ENCODE peak calls at places on chromosomes 5 and 9, in ten cellular contexts. A, D, N, X, B, P, E, T, M and R are unnamed samples. For H3K4me1, the result is how much of the 10 kb centered on the place peaks cover.

GRCh38 chr9:27440888-27441740 is 83.0 kb upstream of the IFNK start:
- DNase-seq in A (no peak), D (no peak), N (no peak), X (no peak), B (no peak), P (no peak), E (no peak), T (no peak), M (no peak), R (no peak)

GRCh38 chr5:31492824-31493223 is 39.1 kb downstream of the DROSHA start:
- DNase-seq in A (no peak), D (no peak), N (no peak), X (no peak), B (no peak), P (no peak), E (no peak), T (no peak), M (no peak), R (no peak)

GRCh38 chr9:131270171-131271015 is 5.9 kb downstream of the FAM78A start:
- DNase-seq in A (no peak), D (no peak), N (no peak), X (peak), B (no peak), P (no peak), E (no peak), T (peak), M (peak), R (peak)

GRCh38 chr9:102867488-102867887 is 127.6 kb upstream of the CYLC2 start:
- DNase-seq in A (no peak), D (no peak), N (peak), X (peak), B (no peak), P (peak), E (no peak), T (peak), M (no peak), R (no peak)

GRCh38 chr5:111077678-111078077 is 6.2 kb downstream of the TSLP start:
- DNase-seq in A (no peak), D (no peak), N (no peak), X (no peak), B (no peak), P (no peak), E (no peak), T (no peak), M (no peak), R (no peak)

GRCh38 chr5:40813698-40814281 is 15.6 kb upstream of the PRKAA1 start:
- DNase-seq in A (no peak), D (no peak), N (no peak), X (no peak), B (no peak), P (no peak), E (no peak), T (no peak), M (no peak), R (no peak)

GRCh38 chr9:29588361-29588760 is 2015.1 kb upstream of the C9orf72 start:
- DNase-seq in A (no peak), D (no peak), N (no peak), X (no peak), B (no peak), P (no peak), E (no peak), T (no peak), M (no peak), R (no peak)

GRCh38 chr9:120235081-120235480 is 344.9 kb downstream of the CDK5RAP2 start:
- DNase-seq in A (no peak), D (no peak), N (no peak), X (no peak), B (no peak), P (no peak), E (no peak), T (no peak), M (no peak), R (no peak)

GRCh38 chr5:97854871-97855762 is 672.1 kb upstream of the RIOK2 start:
- DNase-seq in A (no peak), D (no peak), N (no peak), X (peak), B (no peak), P (no peak), E (no peak), T (peak), M (no peak), R (no peak)

GRCh38 chr5:168683247-168683926 is 104.2 kb upstream of the PANK3 start:
- DNase-seq in A (no peak), D (no peak), N (no peak), X (no peak), B (no peak), P (no peak), E (no peak), T (no peak), M (no peak), R (no peak)

GRCh38 chr9:114282507-114282906 is 40.4 kb upstream of the ORM1 start:
- DNase-seq in A (no peak), D (no peak), N (no peak), X (peak), B (peak), P (no peak), E (no peak), T (no peak), M (no peak), R (no peak)

GRCh38 chr9:123392802-123393201 is 36.8 kb downstream of the CRB2 start:
- DNase-seq in A (no peak), D (no peak), N (no peak), X (no peak), B (no peak), P (no peak), E (no peak), T (no peak), M (no peak), R (no peak)

GRCh38 chr9:116987902-116988301 is 300.8 kb downstream of the TRIM32 start:
- DNase-seq in A (no peak), D (no peak), N (no peak), X (no peak), B (no peak), P (no peak), E (no peak), T (no peak), M (no peak), R (no peak)

GRCh38 chr9:112754578-112754977 is 4.0 kb downstream of the SNX30 start:
- DNase-seq in A (no peak), D (no peak), N (peak), X (no peak), B (no peak), P (no peak), E (peak), T (no peak), M (peak), R (no peak)

GRCh38 chr5:34501033-34501432 is 155.1 kb upstream of the RAI14 start:
- DNase-seq in A (no peak), D (no peak), N (no peak), X (no peak), B (no peak), P (no peak), E (no peak), T (no peak), M (no peak), R (no peak)
- H3K4me1 ChIP-seq in A (half or more), D (under half), N (under half), X (under half), B (under half), P (under half), E (under half), T (under half), M (under half), R (under half)

GRCh38 chr9:12817702-12818101 is 42.9 kb downstream of the LURAP1L start:
- DNase-seq in A (no peak), D (peak), N (peak), X (no peak), B (no peak), P (no peak), E (no peak), T (no peak), M (no peak), R (peak)

GRCh38 chr9:12818431-12819000 is 43.7 kb downstream of the LURAP1L start:
- DNase-seq in A (no peak), D (no peak), N (peak), X (no peak), B (no peak), P (no peak), E (no peak), T (no peak), M (no peak), R (peak)

GRCh38 chr9:12815895-12816294 is 41.1 kb downstream of the LURAP1L start:
- DNase-seq in A (no peak), D (no peak), N (peak), X (no peak), B (no peak), P (no peak), E (no peak), T (no peak), M (no peak), R (no peak)

GRCh38 chr9:12814877-12815237 is 40.0 kb downstream of the LURAP1L start:
- DNase-seq in A (no peak), D (no peak), N (no peak), X (no peak), B (no peak), P (no peak), E (no peak), T (no peak), M (no peak), R (no peak)

DNA sequence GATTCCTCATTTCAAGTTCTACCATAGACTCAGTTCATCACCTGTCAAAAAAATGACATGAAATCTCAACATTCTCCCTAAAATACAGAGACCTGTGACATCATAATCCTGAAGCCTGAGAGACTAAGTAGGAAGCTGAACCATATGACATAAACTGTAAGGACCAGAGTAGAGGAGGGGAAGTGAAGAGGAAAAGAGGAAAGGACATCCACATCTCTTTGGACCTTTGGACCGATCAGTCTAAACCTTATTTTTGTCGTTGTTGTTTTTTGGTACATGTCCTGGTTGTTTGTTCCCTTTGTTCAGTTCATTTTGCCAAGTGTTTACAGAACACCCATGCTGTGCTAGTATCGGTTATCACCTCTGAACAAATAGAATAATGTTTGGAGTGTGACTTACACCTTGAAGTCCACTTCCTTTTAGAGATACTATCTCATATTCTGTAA is 41.9 kb downstream of the LURAP1L start:
- DNase-seq in A (no peak), D (no peak), N (peak), X (no peak), B (no peak), P (no peak), E (no peak), T (no peak), M (no peak), R (no peak)
- H3K4me1 ChIP-seq in A (under half), D (under half), N (half or more), X (under half), B (under half), P (under half), E (under half), T (under half), M (under half), R (under half)

GRCh38 chr5:112869948-112870347 is 8.9 kb downstream of the SRP19 start:
- DNase-seq in A (no peak), D (no peak), N (no peak), X (no peak), B (no peak), P (no peak), E (no peak), T (no peak), M (no peak), R (no peak)
- H3K4me1 ChIP-seq in A (under half), D (under half), N (under half), X (under half), B (under half), P (under half), E (under half), T (under half), M (under half), R (under half)

DNA sequence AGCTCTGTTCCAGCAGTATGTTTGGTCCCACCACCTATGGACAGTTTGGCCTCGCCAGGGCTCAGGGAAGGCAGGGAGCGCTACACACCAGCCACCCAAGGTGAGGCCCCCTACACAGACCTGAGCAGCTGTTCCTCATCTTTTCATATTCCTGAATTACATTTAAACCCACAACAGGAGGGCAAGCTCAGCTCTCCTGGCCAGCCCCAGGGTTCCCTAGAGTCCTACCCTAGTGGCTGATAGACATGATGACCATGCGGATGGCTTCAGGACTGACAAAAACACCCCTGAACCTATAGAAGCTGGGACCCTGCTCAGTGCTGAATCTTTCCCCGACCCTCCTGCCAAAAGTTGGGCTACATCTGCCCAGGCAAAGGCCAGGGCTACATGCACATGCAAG is 6.7 kb upstream of the FOXE1 start:
- DNase-seq in A (no peak), D (no peak), N (no peak), X (no peak), B (no peak), P (no peak), E (no peak), T (no peak), M (no peak), R (no peak)
- H3K4me1 ChIP-seq in A (under half), D (under half), N (under half), X (under half), B (under half), P (under half), E (under half), T (under half), M (under half), R (under half)

DNA sequence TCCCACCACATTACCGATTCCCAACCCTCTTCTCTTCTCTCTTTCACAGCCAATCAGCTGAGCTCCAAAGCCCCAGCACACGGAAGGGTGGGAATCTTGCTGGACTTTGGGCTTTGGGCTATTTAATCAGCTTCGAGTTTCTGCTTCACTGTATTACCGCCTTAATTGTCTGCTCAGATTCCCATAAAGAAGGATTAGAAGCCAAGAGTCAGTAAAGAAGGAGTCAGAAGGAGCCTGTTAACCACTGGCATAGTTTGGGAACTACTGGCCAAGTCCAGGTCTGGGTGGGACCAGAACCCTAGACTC is 4.4 kb downstream of the SPRY4 start:
- DNase-seq in A (no peak), D (no peak), N (no peak), X (no peak), B (no peak), P (no peak), E (no peak), T (no peak), M (no peak), R (no peak)
- H3K4me1 ChIP-seq in A (half or more), D (under half), N (under half), X (half or more), B (under half), P (half or more), E (half or more), T (half or more), M (under half), R (under half)